ENCODE peak calls at places on chromosomes 5 and 9, in five cellular contexts. N is fibroblast of pulmonary artery; G is NCI-H1694; I is stimulated activated CD8-positive, alpha-beta memory T cell treated with anti-CD3 and anti-CD28 coated beads, Interleukin-7, amount 100 ng/mL, for 24 hours; U is NCI-H345. Q is an unnamed sample.

GRCh38 chr5:72649449-72649848 is 142.2 kb upstream of the ZNF366 start:
- DNase-seq in N (peak), G (no peak), U (no peak), I (no peak), Q (no peak)

GRCh38 chr5:127367029-127367428 is 76.4 kb downstream of the MEGF10 start:
- DNase-seq in I (no peak), N (no peak), U (no peak), G (no peak), Q (no peak)

GRCh38 chr5:180471866-180472265 is 22.3 kb upstream of the CNOT6 start:
- DNase-seq in U (no peak), N (no peak), I (no peak), G (no peak), Q (no peak)

GRCh38 chr9:127455299-127455992 is 4.1 kb downstream of the LRSAM1 start:
- DNase-seq in N (no peak), I (no peak), U (no peak), G (no peak), Q (no peak)

GRCh38 chr5:14405267-14405666 is 176.3 kb upstream of the OTULINL start:
- DNase-seq in G (no peak), U (no peak), N (no peak), I (no peak), Q (no peak)

GRCh38 chr5:121430538-121430937 is 421.1 kb upstream of the FTMT start:
- DNase-seq in N (no peak), U (no peak), I (no peak), G (no peak), Q (no peak)

GRCh38 chr9:114738581-114739316 is 56.8 kb upstream of the TEX48 start:
- DNase-seq in I (no peak), N (peak), G (peak), U (peak), Q (peak)

GRCh38 chr5:1199649-1200494 is 1.5 kb upstream of the SLC6A19 start:
- DNase-seq in I (no peak), N (no peak), U (no peak), G (no peak), Q (no peak)

GRCh38 chr5:104247260-104247659 is 684.7 kb upstream of the NUDT12 start:
- DNase-seq in G (no peak), N (no peak), I (no peak), U (no peak), Q (peak)

GRCh38 chr9:33131505-33132248 is 35.5 kb downstream of the B4GALT1 start:
- DNase-seq in N (no peak), G (no peak), I (no peak), U (no peak), Q (no peak)

GRCh38 chr5:177496111-177497010 is 1.0 kb downstream of the PDLIM7 start:
- DNase-seq in I (no peak), U (peak), G (no peak), N (peak), Q (peak)

GRCh38 chr5:62577488-62577887 is 1.1 kb upstream of the LRRC70 start:
- DNase-seq in I (no peak), U (no peak), G (no peak), N (no peak), Q (peak)

GRCh38 chr5:168207450-168208029 is 83.9 kb upstream of the WWC1 start:
- DNase-seq in N (no peak), U (no peak), G (no peak), I (no peak), Q (no peak)

GRCh38 chr9:76516350-76516749 is 57.4 kb downstream of the GCNT1 start:
- DNase-seq in I (no peak), G (no peak), N (no peak), U (peak), Q (peak)

GRCh38 chr5:126961702-126962101 is 68.7 kb downstream of the MARCHF3 start:
- DNase-seq in G (no peak), I (no peak), N (peak), U (peak), Q (peak)

GRCh38 chr9:108580021-108580439 is 275.8 kb downstream of the ACTL7B start:
- DNase-seq in N (peak), U (no peak), I (no peak), G (no peak), Q (peak)

GRCh38 chr5:145347026-145347616 is 488.0 kb downstream of the PRELID2 start:
- DNase-seq in I (no peak), G (no peak), N (peak), U (peak), Q (peak)

GRCh38 chr9:80699551-80699998 is 989.8 kb downstream of the TLE1 start:
- DNase-seq in G (no peak), U (no peak), I (no peak), N (peak), Q (peak)

GRCh38 chr5:108818613-108819272 is 71.0 kb downstream of the FER start:
- DNase-seq in N (peak), U (no peak), G (no peak), I (no peak), Q (no peak)

GRCh38 chr5:96177303-96177869 is 215.7 kb upstream of the ELL2 start:
- DNase-seq in U (no peak), N (peak), I (no peak), G (no peak), Q (peak)

GRCh38 chr9:82333671-82334070 is 345.1 kb downstream of the SPATA31D1 start:
- DNase-seq in U (no peak), G (no peak), N (no peak), I (no peak), Q (peak)

GRCh38 chr9:4137234-4137633 is 162.6 kb downstream of the GLIS3 start:
- DNase-seq in N (peak), U (no peak), G (no peak), I (no peak), Q (peak)

GRCh38 chr5:35600591-35600990 is 17.1 kb upstream of the SPEF2 start:
- DNase-seq in U (no peak), N (no peak), I (no peak), G (no peak), Q (peak)

GRCh38 chr9:29214162-29214520 is 1640.9 kb upstream of the C9orf72 start:
- DNase-seq in I (no peak), U (peak), N (peak), G (peak), Q (no peak)

GRCh38 chr5:149018909-149019443 is 43.9 kb downstream of the SH3TC2 start:
- DNase-seq in N (peak), G (no peak), U (no peak), I (no peak), Q (no peak)

GRCh38 chr5:117454716-117455212 is 880.1 kb upstream of the SEMA6A start:
- DNase-seq in I (no peak), G (no peak), U (no peak), N (peak), Q (peak)

GRCh38 chr5:116825486-116825885 is 250.9 kb upstream of the SEMA6A start:
- DNase-seq in I (no peak), N (no peak), G (no peak), U (no peak), Q (peak)

GRCh38 chr5:94017579-94017978 is 276.2 kb upstream of the POU5F2 start:
- DNase-seq in G (no peak), N (peak), U (no peak), I (no peak), Q (no peak)

GRCh38 chr5:81633471-81633870 is 117.4 kb downstream of the SSBP2 start:
- DNase-seq in U (no peak), I (no peak), G (no peak), N (no peak), Q (no peak)

GRCh38 chr5:167271061-167271460 is 1020.4 kb upstream of the WWC1 start:
- DNase-seq in I (no peak), U (no peak), N (no peak), G (peak), Q (no peak)

GRCh38 chr9:86282077-86282978 is at the start of gene ISCA1:
- DNase-seq in U (peak), I (peak), G (peak), N (peak), Q (peak)

GRCh38 chr5:136065588-136065987 is 36.8 kb downstream of the TGFBI start:
- DNase-seq in G (no peak), U (no peak), N (no peak), I (no peak), Q (no peak)

GRCh38 chr5:5298841-5299543 is 123.5 kb upstream of the ICE1 start:
- DNase-seq in U (peak), G (no peak), I (no peak), N (no peak), Q (no peak)

GRCh38 chr9:134178781-134179551 is 14.6 kb upstream of the RNU6ATAC start:
- DNase-seq in N (peak), U (no peak), G (no peak), I (no peak), Q (no peak)

GRCh38 chr9:26145938-26146337 is 467.7 kb upstream of the TUSC1 start:
- DNase-seq in G (no peak), U (no peak), N (no peak), I (no peak), Q (no peak)

GRCh38 chr9:98990181-98990870 is 46.6 kb downstream of the COL15A1 start:
- DNase-seq in I (no peak), U (no peak), G (no peak), N (no peak), Q (no peak)

GRCh38 chr5:54736003-54736797 is 218.6 kb downstream of the SNX18 start:
- DNase-seq in I (no peak), U (no peak), G (no peak), N (no peak), Q (no peak)

GRCh38 chr9:74463825-74464224 is 33.3 kb upstream of the RORB start:
- DNase-seq in N (no peak), I (no peak), G (no peak), U (no peak), Q (no peak)

GRCh38 chr5:150097152-150097551 is 10.8 kb upstream of the CSF1R start:
- DNase-seq in I (no peak), G (no peak), N (no peak), U (no peak), Q (no peak)